ENCODE peak calls at places on chromosomes 12 and 14, in five cellular contexts. F is GM13977, V is HL-60, Y is GM12878, T is sigmoid colon. J is an unnamed sample.

GRCh38 chr12:75853621-75854020 is 178.0 kb downstream of the PHLDA1 start:
- DNase-seq in F (no peak), V (no peak), Y (no peak), T (no peak), J (no peak)

GRCh38 chr14:94045563-94046345 is 19.6 kb downstream of the OTUB2 start:
- DNase-seq in F (no peak), V (no peak), Y (no peak), T (peak; percentile 46), J (no peak)

GRCh38 chr14:25140423-25140822 is 90.5 kb upstream of the STXBP6 start:
- DNase-seq in F (no peak), V (no peak), Y (no peak), T (no peak), J (no peak)

GRCh38 chr12:86712425-86712843 is 456.2 kb upstream of the MGAT4C start:
- DNase-seq in F (no peak), V (no peak), Y (no peak), T (no peak), J (no peak)

GRCh38 chr14:50719911-50720759 is 52.0 kb upstream of the SAV1 start:
- DNase-seq in F (no peak), V (no peak), Y (no peak), T (no peak), J (no peak)

GRCh38 chr12:14399871-14400270 is 34.4 kb downstream of the ATF7IP start:
- DNase-seq in F (no peak), V (no peak), Y (no peak), T (no peak), J (no peak)

GRCh38 chr12:77133566-77133965 is 68.2 kb upstream of the E2F7 start:
- DNase-seq in F (no peak), V (peak; percentile 2), Y (no peak), T (no peak), J (no peak)

GRCh38 chr12:3130053-3130805 is 53.0 kb downstream of the TSPAN9 start:
- DNase-seq in F (no peak), V (peak; percentile 69), Y (no peak), T (no peak), J (no peak)

GRCh38 chr12:46461459-46461858 is 88.9 kb upstream of the SLC38A2 start:
- DNase-seq in F (no peak), V (no peak), Y (no peak), T (no peak), J (no peak)

GRCh38 chr12:120858306-120859088 is 45.7 kb downstream of the SPPL3 start:
- DNase-seq in F (no peak), V (no peak), Y (no peak), T (no peak), J (no peak)

GRCh38 chr14:104558231-104559042 is 21.1 kb upstream of the C14orf180 start:
- DNase-seq in F (no peak), V (no peak), Y (no peak), T (no peak), J (no peak)

GRCh38 chr12:95231190-95231589 is 13.6 kb downstream of the VEZT start:
- DNase-seq in F (no peak), V (no peak), Y (no peak), T (no peak), J (no peak)

GRCh38 chr14:51155331-51155730 is 60.4 kb upstream of the TRIM9 start:
- DNase-seq in F (no peak), V (no peak), Y (no peak), T (no peak), J (no peak)

GRCh38 chr14:99685061-99685995 is 1.2 kb downstream of the CYP46A1 start:
- DNase-seq in F (no peak), V (no peak), Y (no peak), T (peak; percentile 49), J (peak; percentile 46)

GRCh38 chr12:131126662-131127173 is 173.0 kb downstream of the ADGRD1 start:
- DNase-seq in F (no peak), V (no peak), Y (no peak), T (peak; percentile 47), J (peak; percentile 69)

GRCh38 chr14:63308723-63309317 is 9.9 kb downstream of the GPHB5 start:
- DNase-seq in F (peak; percentile 25), V (no peak), Y (no peak), T (no peak), J (no peak)

GRCh38 chr14:95537298-95538089 is 2.6 kb downstream of the GLRX5 start:
- DNase-seq in F (no peak), V (no peak), Y (no peak), T (no peak), J (no peak)

GRCh38 chr12:10027311-10028099 is 3.0 kb upstream of the CLEC9A start:
- DNase-seq in F (no peak), V (peak; percentile 94), Y (no peak), T (no peak), J (no peak)

GRCh38 chr12:39490500-39491276 is 47.8 kb upstream of the KIF21A start:
- DNase-seq in F (no peak), V (no peak), Y (no peak), T (no peak), J (no peak)

GRCh38 chr12:12628013-12628412 is 16.3 kb downstream of the CREBL2 start:
- DNase-seq in F (no peak), V (no peak), Y (no peak), T (no peak), J (no peak)

GRCh38 chr12:71872401-71872800 is 32.8 kb downstream of the TBC1D15 start:
- DNase-seq in F (no peak), V (no peak), Y (no peak), T (no peak), J (no peak)

GRCh38 chr14:54675236-54676125 is 108.6 kb downstream of the SAMD4A start:
- DNase-seq in F (no peak), V (no peak), Y (no peak), T (no peak), J (no peak)

GRCh38 chr14:54672181-54672580 is 105.3 kb downstream of the SAMD4A start:
- DNase-seq in F (no peak), V (no peak), Y (no peak), T (no peak), J (no peak)

GRCh38 chr14:54673193-54674121 is 106.5 kb downstream of the SAMD4A start:
- DNase-seq in F (no peak), V (no peak), Y (no peak), T (peak; percentile 87), J (no peak)

GRCh38 chr14:54672688-54673087 is 105.8 kb downstream of the SAMD4A start:
- DNase-seq in F (peak; percentile 38), V (no peak), Y (no peak), T (no peak), J (no peak)

DNA sequence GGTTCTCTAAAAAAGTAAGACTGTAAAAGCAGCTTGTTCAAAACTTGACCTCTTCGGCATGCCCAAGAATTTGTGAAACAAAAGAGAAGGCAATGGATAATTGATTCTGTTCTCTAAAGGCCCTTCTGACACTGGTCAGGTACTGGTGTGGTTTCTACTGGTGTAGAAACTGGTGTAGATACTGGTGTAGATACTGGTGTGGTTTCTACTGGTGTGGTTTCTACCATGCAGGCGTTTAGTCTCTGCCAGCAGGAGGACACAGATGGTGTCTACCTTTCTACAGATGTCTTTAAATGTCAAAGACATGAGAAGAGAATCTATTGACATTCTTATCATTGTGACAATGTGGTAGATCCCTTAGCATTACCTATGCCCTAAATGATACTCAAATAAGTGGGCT is 107.4 kb downstream of the SAMD4A start:
- DNase-seq in F (peak; percentile 21), V (no peak), Y (no peak), T (no peak), J (no peak)
- TF ChIP-seq CTCF in F (no peak), V (no peak), Y (no peak), T (no peak), J (no peak)

DNA sequence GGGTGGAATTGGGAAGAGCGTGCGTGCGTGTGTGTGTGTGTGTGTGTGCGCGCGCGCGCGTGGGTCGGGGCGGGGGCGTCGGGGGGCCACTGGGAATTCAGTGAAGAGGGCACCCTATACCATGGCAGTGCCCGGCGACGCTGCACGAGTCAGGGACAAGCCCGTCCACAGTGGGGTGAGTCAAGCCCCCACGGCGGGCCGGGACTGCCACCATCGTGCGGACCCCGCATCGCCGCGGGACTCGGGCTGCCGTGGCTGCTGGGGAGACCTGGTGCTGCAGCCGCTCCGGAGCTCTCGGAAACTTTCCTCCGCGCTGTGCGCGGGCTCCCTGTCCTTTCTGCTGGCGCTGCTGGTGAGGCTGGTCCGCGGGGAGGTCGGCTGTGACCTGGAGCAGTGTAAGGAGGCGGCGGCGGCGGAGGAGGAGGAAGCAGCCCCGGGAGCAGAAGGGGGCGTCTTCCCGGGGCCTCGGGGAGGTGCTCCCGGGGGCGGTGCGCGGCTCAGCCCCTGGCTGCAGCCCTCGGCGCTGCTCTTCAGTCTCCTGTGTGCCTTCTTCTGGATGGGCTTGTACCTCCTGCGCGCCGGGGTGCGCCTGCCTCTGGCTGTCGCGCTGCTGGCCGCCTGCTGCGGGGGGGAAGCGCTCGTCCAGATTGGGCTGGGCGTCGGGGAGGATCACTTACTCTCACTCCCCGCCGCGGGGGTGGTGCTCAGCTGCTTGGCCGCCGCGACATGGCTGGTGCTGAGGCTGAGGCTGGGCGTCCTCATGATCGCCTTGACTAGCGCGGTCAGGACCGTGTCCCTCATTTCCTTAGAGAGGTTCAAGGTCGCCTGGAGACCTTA is 1.0 kb downstream of the PDE3A start:
- DNase-seq in F (peak; percentile 32), V (peak; percentile 33), Y (no peak), T (peak; percentile 94), J (peak; percentile 91)
- TF ChIP-seq CTCF in F (no peak), V (no peak), Y (no peak), T (peak; percentile 23), J (peak; percentile 42)

DNA sequence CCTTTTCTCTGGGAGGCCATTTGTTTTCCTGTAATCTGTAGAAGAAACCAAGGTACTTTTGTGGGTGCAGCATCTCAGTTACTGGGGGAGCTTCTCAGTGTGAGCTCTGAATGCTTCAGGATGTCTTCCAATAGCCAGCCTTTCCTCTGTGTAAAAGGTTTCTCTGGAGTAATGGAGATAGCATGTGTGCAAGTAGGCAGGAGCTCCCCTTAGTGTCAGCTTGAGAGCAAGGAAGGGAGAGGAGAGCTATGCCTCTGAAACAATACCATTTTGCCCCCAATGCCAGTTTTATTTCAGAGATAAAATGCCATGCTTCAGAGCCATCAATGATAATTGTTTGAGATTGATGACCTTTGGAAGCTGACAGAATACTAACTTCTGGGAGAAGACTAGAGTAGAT is 125.5 kb downstream of the CRADD start:
- DNase-seq in F (no peak), V (no peak), Y (no peak), T (no peak), J (no peak)
- TF ChIP-seq CTCF in F (peak; percentile 26), V (no peak), Y (no peak), T (no peak), J (peak; percentile 47)

GRCh38 chr12:98373019-98373554 is 142.3 kb upstream of the TMPO start:
- DNase-seq in F (peak; percentile 25), V (peak; percentile 16), Y (no peak), T (no peak), J (no peak)

GRCh38 chr12:98371419-98371818 is 144.0 kb upstream of the TMPO start:
- DNase-seq in F (no peak), V (no peak), Y (no peak), T (no peak), J (no peak)

GRCh38 chr12:98372340-98373018 is 142.9 kb upstream of the TMPO start:
- DNase-seq in F (no peak), V (no peak), Y (no peak), T (no peak), J (no peak)

GRCh38 chr12:98370976-98371375 is 144.4 kb upstream of the TMPO start:
- DNase-seq in F (no peak), V (no peak), Y (no peak), T (no peak), J (no peak)

DNA sequence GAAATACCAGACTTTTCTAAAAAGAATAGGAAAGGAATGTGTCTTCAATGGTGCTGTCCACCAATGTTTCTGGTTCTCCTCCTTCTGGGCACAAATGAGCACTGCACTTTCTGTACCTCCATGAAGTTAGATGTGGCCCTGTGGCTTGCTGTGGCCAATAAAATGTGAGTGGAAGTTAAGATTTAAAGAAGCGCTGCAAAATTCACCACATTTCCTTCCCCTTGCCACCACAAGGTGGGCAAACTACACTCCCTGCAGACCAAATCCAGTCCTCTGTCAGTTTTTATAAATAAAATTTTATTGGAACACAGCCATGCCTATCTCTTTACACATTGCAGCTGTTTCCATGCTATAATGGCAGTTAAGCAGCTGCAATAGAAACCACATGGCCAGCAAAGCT is 141.4 kb upstream of the TMPO start:
- DNase-seq in F (no peak), V (no peak), Y (no peak), T (no peak), J (no peak)
- TF ChIP-seq CTCF in F (peak; percentile 2), V (no peak), Y (peak; percentile 19), T (no peak), J (peak; percentile 24)